ENCODE peak calls at places on chromosome 11, in ten cellular contexts. M, S, Z, Y, T, G, O, K, P and A are unnamed samples.

GRCh38 chr11:76329084-76329648 is 51.8 kb downstream of the THAP12 start:
- DNase-seq in M (no peak), S (no peak), Z (peak), Y (no peak), T (no peak), G (peak), O (peak), K (no peak), P (no peak), A (no peak)

GRCh38 chr11:69292221-69292648 is 1.7 kb upstream of the MYEOV start:
- DNase-seq in M (no peak), S (no peak), Z (peak), Y (no peak), T (no peak), G (no peak), O (no peak), K (no peak), P (no peak), A (peak)

GRCh38 chr11:47583844-47584243 is 2.6 kb upstream of the FAM180B start:
- DNase-seq in M (no peak), S (no peak), Z (no peak), Y (no peak), T (no peak), G (no peak), O (no peak), K (no peak), P (no peak), A (no peak)

GRCh38 chr11:77259681-77260080 is 41.8 kb downstream of the GDPD4 start:
- DNase-seq in M (no peak), S (no peak), Z (no peak), Y (no peak), T (no peak), G (peak), O (no peak), K (no peak), P (no peak), A (no peak)

GRCh38 chr11:64718084-64718779 is 4.8 kb downstream of the NRXN2 start:
- DNase-seq in M (peak), S (no peak), Z (no peak), Y (no peak), T (no peak), G (no peak), O (no peak), K (no peak), P (no peak), A (no peak)

GRCh38 chr11:92225563-92226308 is 1.1 kb downstream of the FAT3 start:
- DNase-seq in M (peak), S (no peak), Z (peak), Y (no peak), T (no peak), G (no peak), O (no peak), K (no peak), P (no peak), A (no peak)

GRCh38 chr11:126485986-126486635 is 130.6 kb downstream of the ST3GAL4 start:
- DNase-seq in M (no peak), S (no peak), Z (no peak), Y (no peak), T (no peak), G (no peak), O (no peak), K (no peak), P (no peak), A (no peak)

GRCh38 chr11:44564653-44565007 is 833 bp upstream of the CD82 start:
- DNase-seq in M (peak), S (no peak), Z (peak), Y (peak), T (peak), G (peak), O (peak), K (no peak), P (no peak), A (no peak)

GRCh38 chr11:82703796-82704195 is 29.9 kb downstream of the FAM181B start:
- DNase-seq in M (no peak), S (no peak), Z (no peak), Y (no peak), T (no peak), G (no peak), O (no peak), K (no peak), P (no peak), A (no peak)

GRCh38 chr11:130413383-130414106 is 14.9 kb downstream of the ADAMTS8 start:
- DNase-seq in M (no peak), S (no peak), Z (peak), Y (no peak), T (no peak), G (peak), O (no peak), K (no peak), P (no peak), A (no peak)

GRCh38 chr11:110716361-110716760 is 4.1 kb upstream of the ARHGAP20 start:
- DNase-seq in M (no peak), S (no peak), Z (peak), Y (no peak), T (no peak), G (peak), O (no peak), K (no peak), P (no peak), A (no peak)

GRCh38 chr11:76654310-76654851 is 16.2 kb downstream of the LRRC32 start:
- DNase-seq in M (no peak), S (no peak), Z (peak), Y (no peak), T (no peak), G (peak), O (peak), K (no peak), P (no peak), A (no peak)

GRCh38 chr11:67262731-67263675 is 3.3 kb upstream of the GRK2 start:
- DNase-seq in M (peak), S (peak), Z (peak), Y (peak), T (peak), G (peak), O (peak), K (peak), P (no peak), A (peak)

GRCh38 chr11:117823941-117824420 is 563 bp downstream of the FXYD2 start:
- DNase-seq in M (peak), S (no peak), Z (no peak), Y (no peak), T (no peak), G (peak), O (peak), K (no peak), P (no peak), A (no peak)

GRCh38 chr11:71269603-71270511 is 17.5 kb upstream of the SHANK2 start:
- DNase-seq in M (no peak), S (no peak), Z (no peak), Y (no peak), T (no peak), G (peak), O (peak), K (no peak), P (no peak), A (no peak)

GRCh38 chr11:8086001-8086479 is 5.0 kb downstream of the TUB start:
- DNase-seq in M (no peak), S (no peak), Z (no peak), Y (peak), T (peak), G (peak), O (no peak), K (no peak), P (no peak), A (no peak)

GRCh38 chr11:118911113-118911879 is 14.4 kb downstream of the BCL9L start:
- DNase-seq in M (no peak), S (no peak), Z (peak), Y (no peak), T (no peak), G (peak), O (no peak), K (no peak), P (no peak), A (no peak)

GRCh38 chr11:113119074-113119473 is 157.9 kb downstream of the NCAM1 start:
- DNase-seq in M (no peak), S (no peak), Z (peak), Y (no peak), T (no peak), G (peak), O (no peak), K (no peak), P (no peak), A (no peak)

GRCh38 chr11:128305588-128305987 is 281.8 kb downstream of the ETS1 start:
- DNase-seq in M (no peak), S (no peak), Z (no peak), Y (no peak), T (no peak), G (no peak), O (no peak), K (no peak), P (no peak), A (peak)

GRCh38 chr11:91913407-91913806 is 311.2 kb upstream of the FAT3 start:
- DNase-seq in M (no peak), S (no peak), Z (no peak), Y (no peak), T (no peak), G (no peak), O (no peak), K (no peak), P (no peak), A (no peak)

GRCh38 chr11:130561441-130561881 is 113.0 kb downstream of the ADAMTS15 start:
- DNase-seq in M (no peak), S (no peak), Z (no peak), Y (no peak), T (no peak), G (peak), O (no peak), K (no peak), P (no peak), A (no peak)

GRCh38 chr11:93577291-93577690 is 34.1 kb upstream of the SMCO4 start:
- DNase-seq in M (no peak), S (no peak), Z (peak), Y (no peak), T (no peak), G (peak), O (no peak), K (no peak), P (no peak), A (no peak)

GRCh38 chr11:12770435-12770834 is 96.2 kb downstream of the TEAD1 start:
- DNase-seq in M (no peak), S (no peak), Z (no peak), Y (no peak), T (no peak), G (no peak), O (no peak), K (no peak), P (no peak), A (no peak)

GRCh38 chr11:305834-306211 is 1.8 kb upstream of the IFITM2 start:
- DNase-seq in M (no peak), S (no peak), Z (no peak), Y (no peak), T (no peak), G (no peak), O (no peak), K (no peak), P (no peak), A (no peak)

GRCh38 chr11:65640483-65641207 is 2.7 kb downstream of the SIPA1 start:
- DNase-seq in M (no peak), S (no peak), Z (no peak), Y (no peak), T (no peak), G (no peak), O (no peak), K (no peak), P (no peak), A (peak)

GRCh38 chr11:61071208-61071681 is 31.0 kb upstream of the CD5 start:
- DNase-seq in M (no peak), S (no peak), Z (no peak), Y (no peak), T (no peak), G (no peak), O (no peak), K (peak), P (peak), A (peak)

GRCh38 chr11:64745219-64745522 is 1.2 kb upstream of the RASGRP2 start:
- DNase-seq in M (no peak), S (peak), Z (no peak), Y (no peak), T (peak), G (no peak), O (peak), K (peak), P (peak), A (peak)

GRCh38 chr11:117096140-117096972 is 1.9 kb downstream of the SIK3 start:
- DNase-seq in M (no peak), S (no peak), Z (peak), Y (no peak), T (no peak), G (no peak), O (peak), K (peak), P (no peak), A (peak)